ENCODE peak calls at places on chromosome 1, in nine cellular contexts. One of them, this sample, is unnamed.

GRCh38 chr1:245715970-245716369 is 561.2 kb downstream of the KIF26B start:
- DNase-seq in cardiac fibroblast: peak
- DNase-seq in activated effector memory CD4-positive, alpha-beta T cell treated with anti-CD3 and anti-CD28 coated beads, Interleukin-2, amount 50 U/mL, for 16 hours: no peak
- DNase-seq in cardiac septum: no peak
- DNase-seq in choroid plexus epithelial cell: peak
- DNase-seq in ELR: peak
- DNase-seq in effector memory CD8-positive, alpha-beta T cell: no peak
- DNase-seq in activated CD4-positive, alpha-beta T cell treated with anti-CD3 and anti-CD28 coated beads for 24 hours: no peak
- DNase-seq in NCI-H510A: no peak
- DNase-seq in this sample: no peak

GRCh38 chr1:88736633-88737248 is 52.7 kb downstream of the PKN2 start:
- DNase-seq in cardiac fibroblast: peak
- DNase-seq in activated effector memory CD4-positive, alpha-beta T cell treated with anti-CD3 and anti-CD28 coated beads, Interleukin-2, amount 50 U/mL, for 16 hours: no peak
- DNase-seq in cardiac septum: no peak
- DNase-seq in activated CD4-positive, alpha-beta T cell treated with anti-CD3 and anti-CD28 coated beads for 24 hours: no peak
- DNase-seq in NCI-H510A: no peak
- DNase-seq in effector memory CD8-positive, alpha-beta T cell: no peak
- DNase-seq in ELR: peak
- DNase-seq in choroid plexus epithelial cell: peak
- DNase-seq in this sample: no peak

GRCh38 chr1:193629875-193630274 is 443.5 kb upstream of the B3GALT2 start:
- DNase-seq in effector memory CD8-positive, alpha-beta T cell: no peak
- DNase-seq in activated effector memory CD4-positive, alpha-beta T cell treated with anti-CD3 and anti-CD28 coated beads, Interleukin-2, amount 50 U/mL, for 16 hours: no peak
- DNase-seq in cardiac septum: no peak
- DNase-seq in NCI-H510A: no peak
- DNase-seq in cardiac fibroblast: peak
- DNase-seq in activated CD4-positive, alpha-beta T cell treated with anti-CD3 and anti-CD28 coated beads for 24 hours: no peak
- DNase-seq in ELR: no peak
- DNase-seq in choroid plexus epithelial cell: peak
- DNase-seq in this sample: no peak

GRCh38 chr1:200873116-200873670 is 412 bp downstream of the GPR25 start:
- DNase-seq in cardiac septum: no peak
- DNase-seq in activated effector memory CD4-positive, alpha-beta T cell treated with anti-CD3 and anti-CD28 coated beads, Interleukin-2, amount 50 U/mL, for 16 hours: no peak
- DNase-seq in ELR: no peak
- DNase-seq in NCI-H510A: no peak
- DNase-seq in activated CD4-positive, alpha-beta T cell treated with anti-CD3 and anti-CD28 coated beads for 24 hours: no peak
- DNase-seq in effector memory CD8-positive, alpha-beta T cell: no peak
- DNase-seq in cardiac fibroblast: no peak
- DNase-seq in choroid plexus epithelial cell: no peak
- DNase-seq in this sample: no peak

GRCh38 chr1:222081859-222082258 is 340.0 kb upstream of the DUSP10 start:
- DNase-seq in cardiac septum: no peak
- DNase-seq in effector memory CD8-positive, alpha-beta T cell: no peak
- DNase-seq in NCI-H510A: no peak
- DNase-seq in cardiac fibroblast: no peak
- DNase-seq in ELR: peak
- DNase-seq in activated CD4-positive, alpha-beta T cell treated with anti-CD3 and anti-CD28 coated beads for 24 hours: no peak
- DNase-seq in activated effector memory CD4-positive, alpha-beta T cell treated with anti-CD3 and anti-CD28 coated beads, Interleukin-2, amount 50 U/mL, for 16 hours: no peak
- DNase-seq in choroid plexus epithelial cell: no peak
- DNase-seq in this sample: no peak

GRCh38 chr1:3456449-3456963 is 2.0 kb downstream of the ARHGEF16 start:
- DNase-seq in effector memory CD8-positive, alpha-beta T cell: no peak
- DNase-seq in cardiac septum: no peak
- DNase-seq in activated effector memory CD4-positive, alpha-beta T cell treated with anti-CD3 and anti-CD28 coated beads, Interleukin-2, amount 50 U/mL, for 16 hours: no peak
- DNase-seq in ELR: no peak
- DNase-seq in cardiac fibroblast: no peak
- DNase-seq in NCI-H510A: no peak
- DNase-seq in choroid plexus epithelial cell: no peak
- DNase-seq in activated CD4-positive, alpha-beta T cell treated with anti-CD3 and anti-CD28 coated beads for 24 hours: no peak
- DNase-seq in this sample: peak

GRCh38 chr1:94417702-94417961 is 557 bp upstream of the ABCD3 start:
- DNase-seq in cardiac septum: no peak
- DNase-seq in activated effector memory CD4-positive, alpha-beta T cell treated with anti-CD3 and anti-CD28 coated beads, Interleukin-2, amount 50 U/mL, for 16 hours: no peak
- DNase-seq in ELR: no peak
- DNase-seq in NCI-H510A: no peak
- DNase-seq in effector memory CD8-positive, alpha-beta T cell: no peak
- DNase-seq in activated CD4-positive, alpha-beta T cell treated with anti-CD3 and anti-CD28 coated beads for 24 hours: no peak
- DNase-seq in cardiac fibroblast: no peak
- DNase-seq in choroid plexus epithelial cell: no peak
- DNase-seq in this sample: no peak

GRCh38 chr1:69835924-69836323 is 268.2 kb downstream of the LRRC7 start:
- DNase-seq in cardiac fibroblast: no peak
- DNase-seq in choroid plexus epithelial cell: no peak
- DNase-seq in activated CD4-positive, alpha-beta T cell treated with anti-CD3 and anti-CD28 coated beads for 24 hours: no peak
- DNase-seq in ELR: no peak
- DNase-seq in cardiac septum: no peak
- DNase-seq in activated effector memory CD4-positive, alpha-beta T cell treated with anti-CD3 and anti-CD28 coated beads, Interleukin-2, amount 50 U/mL, for 16 hours: no peak
- DNase-seq in effector memory CD8-positive, alpha-beta T cell: no peak
- DNase-seq in NCI-H510A: no peak
- DNase-seq in this sample: no peak

GRCh38 chr1:119084651-119085262 is 55.7 kb downstream of the WARS2 start:
- DNase-seq in cardiac fibroblast: no peak
- DNase-seq in choroid plexus epithelial cell: no peak
- DNase-seq in activated CD4-positive, alpha-beta T cell treated with anti-CD3 and anti-CD28 coated beads for 24 hours: no peak
- DNase-seq in cardiac septum: no peak
- DNase-seq in effector memory CD8-positive, alpha-beta T cell: no peak
- DNase-seq in ELR: no peak
- DNase-seq in NCI-H510A: no peak
- DNase-seq in activated effector memory CD4-positive, alpha-beta T cell treated with anti-CD3 and anti-CD28 coated beads, Interleukin-2, amount 50 U/mL, for 16 hours: no peak
- DNase-seq in this sample: no peak